ENCODE peak calls at places on chromosomes 4 and X, in eight cellular contexts. X is stomach, O is kidney epithelial cell, U is tibial artery, K is ascending aorta, R is ovary, N is colonic mucosa, Z is IMR-90. P is an unnamed sample. For H3K27me3, the result is how much of the 10 kb centered on the place peaks cover.

GRCh38 chr4:81905966-81906365 is 434.3 kb upstream of the RASGEF1B start:
- DNase-seq in X (no peak), K (no peak), Z (no peak), U (no peak), N (no peak), R (no peak), O (peak), P (no peak)

GRCh38 chr4:38803833-38804653 is 548 bp downstream of the TLR1 start:
- DNase-seq in Z (no peak), R (no peak), O (no peak), K (no peak), N (no peak), X (no peak), U (no peak), P (no peak)

GRCh38 chrX:155745792-155746191 is 133.0 kb upstream of the TMLHE start:
- DNase-seq in O (peak), X (peak), N (peak), R (peak), Z (peak), U (no peak), K (peak), P (no peak)

GRCh38 chr4:2260336-2261109 is 1.4 kb downstream of the MXD4 start:
- DNase-seq in N (no peak), Z (no peak), U (peak), X (peak), R (peak), K (peak), O (no peak), P (no peak)

GRCh38 chrX:57918750-57919436 is 8.6 kb upstream of the ZXDA start:
- DNase-seq in X (peak), K (no peak), Z (peak), R (peak), U (peak), O (no peak), N (peak), P (no peak)

GRCh38 chrX:150767045-150767395 is 73.8 kb downstream of the MTMR1 start:
- DNase-seq in O (no peak), X (peak), R (no peak), K (no peak), U (no peak), N (no peak), Z (no peak), P (no peak)

GRCh38 chr4:34181311-34181808 is 2063.0 kb downstream of the ARAP2 start:
- DNase-seq in Z (peak), O (peak), X (no peak), R (no peak), N (no peak), U (no peak), K (no peak), P (no peak)

GRCh38 chr4:88018471-88018870 is 11.0 kb downstream of the PKD2 start:
- DNase-seq in N (no peak), O (no peak), Z (peak), K (peak), X (no peak), R (no peak), U (peak), P (no peak)

GRCh38 chr4:48962636-48963035 is 23.4 kb upstream of the CWH43 start:
- DNase-seq in Z (no peak), N (no peak), R (no peak), K (no peak), U (no peak), X (no peak), O (no peak), P (no peak)

GRCh38 chr4:186137193-186137792 is 32.8 kb downstream of the FAM149A start:
- DNase-seq in X (no peak), O (no peak), N (no peak), Z (peak), R (no peak), K (no peak), U (no peak), P (no peak)

DNA sequence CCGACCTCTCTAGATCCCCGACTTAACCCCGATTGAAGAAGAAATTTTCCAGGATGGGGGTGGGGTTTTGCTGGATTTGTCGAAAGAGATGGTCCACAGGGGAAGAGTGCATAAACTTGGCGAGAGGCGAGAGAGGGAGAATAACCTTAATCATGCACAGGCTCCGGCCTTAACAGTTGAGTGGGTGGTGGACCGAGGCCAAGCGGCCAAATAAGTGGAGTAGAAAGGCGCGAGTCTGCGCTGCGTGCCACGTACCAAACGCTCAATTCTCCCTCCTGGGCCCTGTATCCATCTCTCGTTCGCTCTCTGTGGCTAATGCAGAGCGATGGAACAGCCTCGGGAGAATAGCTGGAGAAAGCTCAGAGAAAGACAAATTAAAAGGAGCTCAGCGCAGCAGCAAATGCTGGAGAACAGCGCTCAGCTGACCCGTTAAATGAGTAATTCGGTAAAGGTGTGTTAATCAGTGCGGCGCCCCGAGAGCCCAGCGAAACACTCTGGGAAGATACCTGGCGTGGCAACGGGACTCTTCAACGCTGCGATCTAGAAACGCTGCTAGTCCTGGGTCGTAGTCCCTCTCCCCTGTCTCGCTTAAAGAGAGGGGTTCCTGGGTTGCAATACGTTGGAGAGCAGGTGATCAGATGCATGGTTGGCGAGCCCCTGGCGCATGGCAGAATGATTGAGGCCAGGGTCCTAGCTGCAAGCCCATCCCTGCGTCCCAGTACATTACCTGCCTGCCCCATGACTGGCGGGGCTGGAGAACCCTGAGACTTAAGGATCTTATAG is 887 bp upstream of the IL1RAPL2 start:
- DNase-seq in U (no peak), Z (no peak), O (no peak), X (no peak), N (no peak), K (no peak), R (no peak), P (no peak)
- H3K27me3 ChIP-seq in U (under half), Z (under half), O (under half), X (half or more), N (under half), K (under half), R (under half), P (under half)

GRCh38 chrX:1480082-1480785 is 27.5 kb upstream of the ASMTL start:
- DNase-seq in X (no peak), R (no peak), Z (no peak), U (no peak), K (peak), O (no peak), N (no peak), P (no peak)

GRCh38 chrX:1483843-1484637 is 31.3 kb upstream of the ASMTL start:
- DNase-seq in R (no peak), X (no peak), Z (no peak), O (no peak), K (peak), N (no peak), U (no peak), P (no peak)

GRCh38 chrX:1484638-1485019 is 31.9 kb upstream of the ASMTL start:
- DNase-seq in U (no peak), X (no peak), Z (no peak), O (no peak), N (no peak), R (no peak), K (peak), P (no peak)

GRCh38 chrX:1485033-1485432 is 32.3 kb upstream of the ASMTL start:
- DNase-seq in R (no peak), X (no peak), Z (no peak), U (no peak), K (peak), O (no peak), N (no peak), P (no peak)

GRCh38 chrX:1481636-1482529 is 29.2 kb upstream of the ASMTL start:
- DNase-seq in N (peak), O (peak), K (peak), X (peak), Z (peak), U (peak), R (no peak), P (no peak)
- TF ChIP-seq CTCF in N (no peak), O (no peak), K (no peak), X (no peak), Z (no peak), U (no peak), R (no peak), P (no peak)

DNA sequence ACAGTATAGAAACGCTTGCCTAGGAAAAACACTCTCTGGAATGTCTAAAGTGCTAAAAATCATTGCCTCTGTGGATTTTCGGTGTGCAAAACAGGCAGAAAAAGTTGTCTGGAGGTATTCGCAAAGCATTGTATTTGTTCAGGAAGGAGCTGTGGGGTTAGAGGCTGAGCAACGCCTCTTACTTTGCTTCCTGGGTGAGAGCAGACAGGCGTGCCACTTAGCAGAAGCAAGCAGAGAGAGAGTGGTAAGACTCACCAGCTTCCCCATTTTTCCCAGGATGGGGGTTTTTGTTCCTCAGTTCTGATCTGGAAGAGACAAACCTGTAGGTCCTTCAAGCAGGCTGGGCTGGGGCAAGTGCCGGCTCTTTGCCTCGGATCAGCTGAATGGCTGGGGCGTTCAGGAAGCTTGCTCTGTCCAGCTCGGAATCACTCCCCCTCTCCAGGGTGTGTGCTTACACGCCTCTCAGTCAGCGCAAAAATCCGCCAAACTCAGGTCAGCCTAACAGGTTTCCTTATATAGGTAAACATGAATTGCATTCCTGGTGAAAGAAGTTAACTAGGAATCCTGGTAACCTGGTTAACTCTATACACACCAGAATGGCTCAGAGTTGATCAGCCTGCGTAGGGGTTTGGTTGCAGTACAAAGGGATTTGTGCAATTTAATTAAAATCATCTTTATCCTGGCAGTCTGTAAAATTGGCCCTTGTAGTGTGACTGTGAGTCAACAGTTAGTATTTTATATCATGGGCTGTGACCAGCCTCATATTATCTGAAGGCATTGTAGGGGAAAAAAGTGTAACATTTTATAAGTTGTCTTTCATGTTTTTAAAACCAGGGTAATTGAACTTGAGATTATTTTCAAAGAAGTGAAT is 213.1 kb upstream of the MID1 start:
- DNase-seq in N (peak), U (peak), K (peak), X (peak), R (peak), O (peak), Z (no peak), P (no peak)
- H3K4me3 ChIP-seq in N (peak), U (peak), K (peak), X (peak), R (peak), O (peak), Z (no peak), P (peak)

DNA sequence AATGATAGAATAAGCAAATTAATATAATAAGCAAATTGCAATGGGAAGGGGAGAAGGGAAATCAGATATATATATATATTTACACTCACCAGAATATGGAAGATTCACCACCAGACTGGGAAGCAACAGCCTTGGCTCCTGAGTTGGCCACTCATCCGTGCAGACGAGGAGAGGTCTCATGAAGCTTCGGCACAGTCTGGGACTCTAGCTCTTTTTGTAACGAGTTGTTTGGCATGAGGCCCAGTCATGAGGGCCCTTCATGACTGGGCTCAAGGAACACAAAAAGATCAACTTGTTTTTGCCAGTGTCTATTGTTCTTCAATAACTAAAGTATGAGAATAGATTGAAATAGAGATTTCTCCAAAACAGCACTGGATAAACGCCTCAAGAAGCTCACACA is 176.4 kb downstream of the ADGRA3 start:
- DNase-seq in O (no peak), R (no peak), U (no peak), N (no peak), Z (no peak), X (no peak), K (no peak), P (no peak)
- H3K27me3 ChIP-seq in O (under half), R (under half), U (under half), N (under half), Z (under half), X (under half), K (under half), P (under half)

GRCh38 chr4:181569553-181569952 is 673.6 kb upstream of the TENM3 start:
- DNase-seq in R (no peak), Z (peak), X (no peak), U (no peak), N (no peak), O (no peak), K (no peak), P (no peak)
- TF ChIP-seq CTCF in R (no peak), Z (peak), X (no peak), U (no peak), N (peak), O (peak), K (no peak), P (no peak)

GRCh38 chr4:3391422-3391821 is 50.3 kb upstream of the HGFAC start:
- DNase-seq in X (no peak), O (no peak), Z (no peak), R (no peak), K (no peak), N (no peak), U (no peak), P (no peak)
- H3K4me3 ChIP-seq in X (no peak), O (no peak), Z (no peak), R (no peak), K (no peak), N (no peak), U (no peak), P (no peak)